ENCODE peak calls at places on chromosomes 11 and 22, in seven cellular contexts. P is uterus, O is ovary, E is NB4, K is astrocyte of the spinal cord, R is heart left ventricle, Z is NT2/D1. D is an unnamed sample.

GRCh38 chr22:42116848-42117424 is 13.7 kb downstream of the CYP2D6 start:
- DNase-seq in E (no peak), P (no peak), O (no peak), K (no peak), Z (no peak), R (no peak), D (peak)

GRCh38 chr11:108624196-108624925 is 30.8 kb upstream of the EXPH5 start:
- DNase-seq in Z (no peak), P (no peak), O (no peak), E (no peak), R (no peak), K (no peak), D (no peak)

GRCh38 chr11:30917859-30918478 is 331.8 kb upstream of the MPPED2 start:
- DNase-seq in E (peak), Z (peak), K (peak), P (no peak), R (no peak), O (no peak), D (no peak)

GRCh38 chr11:47186937-47187681 is 875 bp upstream of the PACSIN3 start:
- DNase-seq in K (peak), R (peak), O (peak), E (peak), Z (no peak), P (peak), D (peak)

GRCh38 chr22:40560551-40560950 is 76.0 kb downstream of the MRTFA start:
- DNase-seq in Z (no peak), R (no peak), O (no peak), K (peak), P (no peak), E (peak), D (no peak)

GRCh38 chr11:77819921-77820564 is 479 bp downstream of the RSF1 start:
- DNase-seq in E (peak), O (peak), R (peak), Z (peak), P (peak), K (peak), D (peak)

GRCh38 chr11:46446343-46446751 is 54.8 kb upstream of the CHRM4 start:
- DNase-seq in P (no peak), K (peak), R (no peak), Z (no peak), E (no peak), O (no peak), D (no peak)

GRCh38 chr11:130272336-130272735 is 42.4 kb downstream of the ZBTB44 start:
- DNase-seq in E (no peak), O (no peak), Z (no peak), R (no peak), P (no peak), K (no peak), D (no peak)

GRCh38 chr11:15779518-15779917 is 576.8 kb downstream of the SOX6 start:
- DNase-seq in K (no peak), O (no peak), R (no peak), Z (no peak), P (no peak), E (no peak), D (no peak)

GRCh38 chr11:2832718-2833020 is 52.9 kb downstream of the CDKN1C start:
- DNase-seq in R (peak), O (no peak), P (no peak), Z (no peak), K (no peak), E (no peak), D (no peak)

GRCh38 chr11:66815646-66816045 is 27.6 kb upstream of the RCE1 start:
- DNase-seq in O (no peak), Z (no peak), P (no peak), K (peak), R (no peak), E (no peak), D (no peak)

GRCh38 chr11:21472256-21472655 is 720.6 kb upstream of the ANO5 start:
- DNase-seq in O (no peak), E (no peak), R (no peak), P (no peak), K (no peak), Z (no peak), D (no peak)

GRCh38 chr11:33263549-33263948 is 6.4 kb downstream of the HIPK3 start:
- DNase-seq in O (no peak), E (peak), R (no peak), P (no peak), K (no peak), Z (no peak), D (no peak)

GRCh38 chr22:37806409-37807338 is 1.1 kb upstream of the GCAT start:
- DNase-seq in E (peak), K (peak), Z (no peak), R (no peak), P (peak), O (peak), D (peak)

GRCh38 chr11:17864478-17864941 is 129.9 kb downstream of the KCNC1 start:
- DNase-seq in K (no peak), P (no peak), E (no peak), Z (no peak), O (no peak), R (no peak), D (peak)

GRCh38 chr11:123181075-123181474 is 14.0 kb downstream of the CLMP start:
- DNase-seq in R (no peak), Z (no peak), K (no peak), O (no peak), P (no peak), E (no peak), D (no peak)

GRCh38 chr11:83641511-83641910 is 355.3 kb upstream of the CCDC90B start:
- DNase-seq in P (peak), K (no peak), Z (no peak), E (no peak), R (no peak), O (no peak), D (peak)

GRCh38 chr11:58502004-58502403 is 5.9 kb downstream of the OR5B21 start:
- DNase-seq in R (no peak), K (no peak), O (no peak), E (no peak), P (no peak), Z (no peak), D (no peak)

GRCh38 chr11:60069471-60069870 is 13.0 kb downstream of the MS4A3 start:
- DNase-seq in E (no peak), Z (no peak), O (no peak), P (no peak), R (no peak), K (no peak), D (no peak)

GRCh38 chr22:34108168-34108567 is 187.9 kb upstream of the LARGE1 start:
- DNase-seq in Z (no peak), K (no peak), R (no peak), O (no peak), P (no peak), E (no peak), D (no peak)

GRCh38 chr11:47243454-47243853 is 5.2 kb downstream of the ACP2 start:
- DNase-seq in Z (no peak), K (no peak), P (no peak), R (no peak), O (no peak), E (no peak), D (no peak)

DNA sequence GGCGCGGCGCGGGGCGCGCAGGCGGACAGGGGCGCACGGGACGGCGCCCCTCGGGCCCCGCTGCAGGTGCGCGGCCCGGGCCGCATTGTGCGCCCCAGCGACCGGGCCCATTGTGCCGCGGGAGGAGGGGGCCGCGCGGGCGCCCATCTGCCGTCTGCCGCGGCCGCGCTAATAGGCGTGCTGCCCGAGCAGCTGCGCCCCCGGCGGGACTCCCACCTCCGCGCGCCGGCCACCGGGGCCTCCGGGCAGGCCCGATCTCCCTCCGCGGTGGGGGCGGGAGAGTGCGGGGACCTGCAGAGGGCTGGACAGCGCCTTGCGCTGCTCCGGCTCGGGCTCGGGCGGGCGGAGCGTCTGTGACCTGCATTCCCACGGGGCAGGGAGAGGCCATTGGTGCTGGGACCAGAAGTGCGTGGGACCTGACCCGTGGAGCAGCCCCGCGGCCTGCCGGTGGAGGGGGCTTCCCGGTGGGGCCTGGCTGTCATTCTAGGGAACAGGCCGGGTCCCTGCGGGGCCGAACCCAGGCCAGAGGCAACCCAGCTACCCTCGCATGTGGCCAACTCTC is 950 bp downstream of the BRSK2 start:
- DNase-seq in K (no peak), E (no peak), P (no peak), R (peak), Z (no peak), O (peak), D (peak)
- H3K4me3 ChIP-seq in K (no peak), E (no peak), P (no peak), R (peak), Z (peak), O (no peak), D (no peak)

GRCh38 chr22:25110846-25111578 is 88.6 kb upstream of the CRYBB3 start:
- DNase-seq in O (peak), K (peak), Z (peak), P (peak), R (peak), E (peak), D (peak)
- H3K4me3 ChIP-seq in O (peak), K (peak), Z (peak), P (peak), R (peak), E (peak), D (peak)

GRCh38 chr11:85758480-85759039 is 52.4 kb downstream of the SYTL2 start:
- DNase-seq in P (no peak), Z (no peak), O (no peak), E (no peak), R (no peak), K (no peak), D (no peak)

GRCh38 chr11:85758026-85758425 is 52.9 kb downstream of the SYTL2 start:
- DNase-seq in P (no peak), O (no peak), E (no peak), R (no peak), K (no peak), Z (no peak), D (no peak)

GRCh38 chr11:85755285-85755684 is 55.7 kb downstream of the SYTL2 start:
- DNase-seq in O (no peak), K (no peak), P (no peak), E (no peak), R (no peak), Z (no peak), D (no peak)

GRCh38 chr11:85759915-85760314 is 51.0 kb downstream of the SYTL2 start:
- DNase-seq in E (no peak), O (no peak), K (peak), P (no peak), Z (no peak), R (no peak), D (no peak)

DNA sequence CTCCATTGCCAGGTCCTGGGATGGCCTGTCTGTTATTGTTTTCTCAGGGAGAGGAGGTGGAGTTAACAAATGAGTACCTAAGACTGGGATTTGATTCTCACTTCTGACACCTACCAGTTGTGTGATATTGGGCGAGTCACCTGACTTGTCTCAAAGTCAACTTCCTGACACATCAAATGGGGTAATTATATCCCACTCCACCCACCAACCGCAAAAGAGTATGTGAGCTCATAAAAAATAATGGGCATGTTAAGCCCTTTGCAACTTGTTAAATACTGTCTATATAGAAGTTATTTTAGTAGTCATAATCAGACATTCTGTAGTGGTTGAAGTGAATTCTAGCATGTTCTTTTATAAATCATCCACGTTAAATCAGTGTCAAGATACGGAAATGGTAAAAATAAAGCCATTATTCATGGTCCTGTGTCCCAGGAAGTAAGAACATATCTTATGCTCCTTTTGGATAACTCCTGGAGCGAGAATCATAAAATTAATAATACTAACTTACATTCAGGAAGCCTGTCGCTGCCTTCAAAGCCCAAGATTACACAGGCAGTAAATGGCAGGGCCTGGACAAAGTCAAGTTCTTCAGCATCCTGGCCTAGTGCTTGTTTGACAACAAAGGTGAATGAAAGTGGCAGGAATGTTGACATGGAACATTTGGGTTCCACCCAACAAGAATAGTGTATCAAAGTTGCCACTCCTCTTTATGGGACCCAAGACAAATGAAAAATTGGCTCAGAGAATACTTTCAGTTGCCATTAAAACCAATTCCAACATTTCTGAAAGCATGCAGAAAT is 54.3 kb downstream of the SYTL2 start:
- DNase-seq in K (no peak), P (no peak), E (no peak), O (no peak), R (no peak), Z (no peak), D (no peak)
- H3K4me3 ChIP-seq in K (no peak), P (no peak), E (no peak), O (no peak), R (no peak), Z (no peak), D (no peak)

GRCh38 chr11:65488273-65489058 is 10.4 kb upstream of the MALAT1 start:
- DNase-seq in P (peak), R (no peak), O (peak), Z (no peak), K (peak), E (no peak), D (peak)

GRCh38 chr11:65485820-65486219 is 13.0 kb upstream of the MALAT1 start:
- DNase-seq in K (no peak), O (no peak), E (no peak), Z (no peak), P (peak), R (no peak), D (peak)

GRCh38 chr11:65486570-65487466 is 12.0 kb upstream of the MALAT1 start:
- DNase-seq in P (no peak), Z (no peak), R (no peak), O (no peak), K (no peak), E (peak), D (no peak)

GRCh38 chr11:65489061-65489705 is 9.7 kb upstream of the MALAT1 start:
- DNase-seq in E (no peak), P (peak), K (peak), Z (peak), O (peak), R (peak), D (peak)

GRCh38 chr11:65487467-65488272 is 11.2 kb upstream of the MALAT1 start:
- DNase-seq in R (peak), O (peak), E (peak), K (peak), Z (peak), P (peak), D (peak)
- H3K4me3 ChIP-seq in R (peak), O (peak), E (no peak), K (peak), Z (peak), P (peak), D (peak)

GRCh38 chr11:111912535-111912934 is at the start of gene HSPB2:
- DNase-seq in O (peak), K (no peak), E (no peak), R (peak), Z (no peak), P (peak), D (no peak)

GRCh38 chr11:111910637-111911562 is 670 bp downstream of the CRYAB start:
- DNase-seq in K (no peak), O (no peak), R (no peak), E (no peak), Z (no peak), P (no peak), D (peak)

GRCh38 chr11:111913031-111913861 is 712 bp downstream of the HSPB2 start:
- DNase-seq in Z (no peak), E (no peak), R (peak), P (peak), O (peak), K (no peak), D (no peak)

GRCh38 chr11:111913997-111914396 is 1.5 kb downstream of the HSPB2 start:
- DNase-seq in E (no peak), K (peak), Z (no peak), O (peak), R (peak), P (peak), D (peak)

DNA sequence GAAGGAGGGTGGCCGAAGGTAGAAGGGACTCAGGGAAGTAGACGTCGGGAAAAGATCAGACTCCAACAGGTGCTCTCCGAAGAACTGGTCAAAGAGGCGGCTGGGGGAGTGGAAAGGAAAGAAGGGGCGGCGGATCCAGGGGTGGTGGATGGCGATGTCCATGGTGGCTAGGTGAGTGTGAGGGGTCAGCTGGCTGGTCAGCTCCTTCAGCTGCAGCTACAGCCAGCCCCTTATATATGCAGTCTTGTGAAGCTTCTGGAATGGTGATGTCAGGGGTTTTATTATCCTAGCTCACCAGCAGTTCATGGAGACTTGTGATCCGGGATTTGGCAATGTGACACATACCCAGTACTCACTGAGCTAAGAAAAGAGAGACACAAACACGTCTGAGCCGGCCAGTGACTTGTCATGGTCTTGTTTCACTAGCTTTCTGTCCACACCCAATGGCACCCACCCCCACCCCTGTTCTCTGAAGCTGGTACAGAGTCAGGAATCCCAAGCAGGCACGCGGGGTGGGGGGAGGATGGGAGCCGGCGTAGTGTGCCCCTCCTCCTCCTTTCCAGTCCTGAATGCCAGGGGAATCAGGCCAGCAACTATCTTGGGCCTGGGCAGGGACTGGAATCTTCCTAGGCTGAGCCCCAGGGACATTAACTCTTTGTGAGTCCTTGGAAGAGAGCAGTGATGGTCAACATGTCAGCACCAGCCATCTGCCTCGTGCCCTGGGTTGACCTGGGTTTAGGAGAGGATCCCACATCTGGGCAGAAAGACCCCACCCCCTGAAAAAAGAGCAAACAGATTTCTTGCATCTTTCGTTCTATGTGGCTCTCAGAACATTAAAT is at the start of gene CRYAB:
- DNase-seq in O (peak), Z (no peak), R (peak), P (peak), E (no peak), K (peak), D (peak)
- H3K4me3 ChIP-seq in O (peak), Z (no peak), R (peak), P (peak), E (no peak), K (peak), D (peak)

GRCh38 chr11:125517116-125517804 is 21.2 kb upstream of the FEZ1 start:
- DNase-seq in O (peak), Z (peak), K (peak), P (peak), E (no peak), R (no peak), D (no peak)
- H3K4me3 ChIP-seq in O (peak), Z (no peak), K (no peak), P (peak), E (no peak), R (no peak), D (no peak)

DNA sequence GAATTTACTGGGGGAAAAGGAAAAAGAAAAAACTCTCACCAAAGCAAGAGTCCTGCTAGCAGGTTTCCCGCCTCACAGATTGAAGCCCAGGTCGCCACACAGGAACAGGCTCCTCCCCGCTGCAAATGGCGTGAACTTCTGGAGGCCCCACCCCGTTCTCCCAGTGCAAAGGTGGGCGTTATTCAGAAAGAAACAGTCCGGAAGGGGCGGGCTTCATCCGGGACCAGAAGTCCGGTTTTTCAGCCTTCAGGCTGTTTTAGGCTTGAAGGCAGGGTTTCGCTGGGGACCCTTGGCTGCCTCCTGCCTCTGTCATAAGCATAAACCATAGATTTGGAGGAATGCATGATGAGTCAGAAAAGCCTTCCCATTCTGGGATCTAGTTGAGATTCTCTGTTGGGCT is 148.3 kb upstream of the POU2AF2 start:
- DNase-seq in P (peak), Z (no peak), E (no peak), R (no peak), O (peak), K (peak), D (peak)
- H3K4me3 ChIP-seq in P (no peak), Z (no peak), E (no peak), R (peak), O (no peak), K (peak), D (no peak)

DNA sequence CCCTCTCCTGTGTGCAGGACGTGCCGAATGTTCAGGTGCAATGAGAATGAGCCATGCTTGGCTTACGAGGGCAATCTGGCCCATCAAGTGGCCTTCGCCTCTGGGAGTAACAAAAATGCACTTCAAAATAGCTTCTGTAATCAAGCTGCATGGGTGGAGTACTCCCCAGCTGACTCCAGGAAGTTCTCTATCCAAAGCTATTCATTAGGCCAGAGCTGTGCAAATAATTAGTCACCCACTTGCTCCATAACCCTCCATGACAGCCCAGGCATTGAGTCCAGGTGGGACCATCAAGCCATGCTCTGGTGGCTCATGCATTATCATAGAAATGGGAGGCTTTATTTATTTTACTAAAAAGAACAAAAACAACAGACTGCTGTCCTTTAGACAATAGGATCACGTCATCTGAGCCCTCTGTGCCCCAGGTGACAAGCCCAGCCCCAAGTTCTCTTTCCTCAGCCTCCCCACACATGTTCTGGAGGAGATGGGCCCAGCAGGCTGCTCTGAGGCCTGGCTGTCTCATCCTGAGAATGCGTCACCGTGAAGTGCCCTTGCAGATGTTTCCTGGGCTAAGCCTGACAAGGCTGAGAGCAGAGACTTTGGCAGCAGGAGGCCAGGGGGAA is 244.7 kb downstream of the ETS1 start:
- DNase-seq in K (peak), O (no peak), E (peak), R (no peak), P (peak), Z (peak), D (peak)
- H3K4me3 ChIP-seq in K (no peak), O (no peak), E (no peak), R (no peak), P (no peak), Z (no peak), D (no peak)